ENCODE peak calls at places on chromosomes 4 and X, in four cellular contexts. Q is H54, D is lower leg skin, L is progenitor cell of endocrine pancreas. Z is an unnamed sample.
A peak's percentile ranks its signal among the peaks of the same experiment; 100 is the strongest.

GRCh38 chr4:130147618-130148017 is 1051.7 kb downstream of the C4orf33 start:
- DNase-seq in Q (no peak), D (no peak), L (no peak), Z (no peak)

GRCh38 chr4:81330018-81330417 is 115.0 kb upstream of the PRKG2 start:
- DNase-seq in Q (no peak), D (no peak), L (no peak), Z (no peak)

GRCh38 chr4:47084111-47084510 is 52.7 kb downstream of the GABRB1 start:
- DNase-seq in Q (no peak), D (no peak), L (no peak), Z (no peak)

GRCh38 chrX:119622356-119623232 is 16.4 kb upstream of the NKRF start:
- DNase-seq in Q (no peak), D (no peak), L (no peak), Z (no peak)

GRCh38 chr4:29540439-29541102 is 1179.6 kb upstream of the PCDH7 start:
- DNase-seq in Q (no peak), D (no peak), L (no peak), Z (no peak)

GRCh38 chr4:25128671-25129070 is 31.6 kb downstream of the SEPSECS start:
- DNase-seq in Q (no peak), D (no peak), L (no peak), Z (no peak)

GRCh38 chr4:101102114-101102752 is 245.1 kb downstream of the PPP3CA start:
- DNase-seq in Q (no peak), D (no peak), L (no peak), Z (peak; percentile 48)

GRCh38 chr4:101346562-101347266 is 612 bp downstream of the PPP3CA start:
- DNase-seq in Q (peak; percentile 10), D (peak; percentile 54), L (peak; percentile 43), Z (peak; percentile 61)

GRCh38 chr4:39068907-39069306 is 6.9 kb downstream of the KLHL5 start:
- DNase-seq in Q (no peak), D (no peak), L (no peak), Z (no peak)

GRCh38 chr4:120291541-120291940 is 224.9 kb upstream of the MAD2L1 start:
- DNase-seq in Q (no peak), D (no peak), L (no peak), Z (no peak)

GRCh38 chr4:61431131-61431530 is 231.0 kb downstream of the ADGRL3 start:
- DNase-seq in Q (no peak), D (no peak), L (no peak), Z (no peak)

GRCh38 chrX:42107495-42108139 is 184.3 kb upstream of the CASK start:
- DNase-seq in Q (no peak), D (no peak), L (no peak), Z (no peak)

GRCh38 chr4:164955107-164955805 is 22.2 kb downstream of the TRIM61 start:
- DNase-seq in Q (no peak), D (no peak), L (no peak), Z (no peak)

GRCh38 chr4:10737335-10737734 is 52.8 kb upstream of the CLNK start:
- DNase-seq in Q (no peak), D (no peak), L (no peak), Z (no peak)

GRCh38 chr4:123937612-123938011 is 541.0 kb downstream of the SPRY1 start:
- DNase-seq in Q (no peak), D (no peak), L (no peak), Z (no peak)

GRCh38 chrX:115268421-115268820 is 21.1 kb upstream of the LUZP4 start:
- DNase-seq in Q (no peak), D (no peak), L (no peak), Z (no peak)

GRCh38 chr4:44727471-44727870 is 1.1 kb upstream of the GNPDA2 start:
- DNase-seq in Q (no peak), D (no peak), L (no peak), Z (no peak)

GRCh38 chr4:27010334-27010940 is 149.8 kb downstream of the STIM2 start:
- DNase-seq in Q (peak; percentile 5), D (peak; percentile 29), L (no peak), Z (peak; percentile 54)

GRCh38 chrX:107449490-107450175 is at the start of gene FRMPD3:
- DNase-seq in Q (no peak), D (no peak), L (no peak), Z (no peak)

GRCh38 chr4:44988011-44988410 is 261.7 kb upstream of the GNPDA2 start:
- DNase-seq in Q (no peak), D (no peak), L (no peak), Z (no peak)

GRCh38 chr4:176189891-176190795 is 5.2 kb downstream of the SPATA4 start:
- DNase-seq in Q (no peak), D (no peak), L (no peak), Z (no peak)

GRCh38 chr4:173024203-173024602 is 144.4 kb upstream of the GALNT7 start:
- DNase-seq in Q (no peak), D (no peak), L (no peak), Z (no peak)